ENCODE peak calls at places on chromosomes 5 and 9, in ten cellular contexts. I, Q, D, E, A, K, T, L, O and W are unnamed samples.

GRCh38 chr5:6556089-6556801 is 76.6 kb downstream of the NSUN2 start:
- DNase-seq in I (no peak), Q (no peak), D (no peak), E (no peak), A (no peak), K (peak; percentile 54), T (no peak), L (no peak), O (peak; percentile 57), W (no peak)

GRCh38 chr5:102629827-102630605 is 125.1 kb upstream of the PAM start:
- DNase-seq in I (no peak), Q (no peak), D (no peak), E (no peak), A (no peak), K (no peak), T (no peak), L (no peak), O (no peak), W (no peak)

GRCh38 chr9:133113928-133114351 is 7.1 kb downstream of the RALGDS start:
- DNase-seq in I (no peak), Q (no peak), D (peak; percentile 5), E (no peak), A (no peak), K (no peak), T (no peak), L (peak; percentile 40), O (no peak), W (no peak)

GRCh38 chr9:80507611-80508010 is 935.8 kb downstream of the TLE4 start:
- DNase-seq in I (no peak), Q (no peak), D (no peak), E (no peak), A (no peak), K (no peak), T (no peak), L (no peak), O (no peak), W (no peak)

GRCh38 chr9:91392435-91392834 is 30.7 kb upstream of the AUH start:
- DNase-seq in I (no peak), Q (no peak), D (no peak), E (no peak), A (no peak), K (no peak), T (no peak), L (no peak), O (no peak), W (no peak)

GRCh38 chr5:129120158-129120581 is 25.6 kb downstream of the ISOC1 start:
- DNase-seq in I (no peak), Q (no peak), D (no peak), E (peak; percentile 64), A (no peak), K (no peak), T (no peak), L (no peak), O (no peak), W (no peak)

GRCh38 chr9:127885508-127886281 is 8.2 kb upstream of the AK1 start:
- DNase-seq in I (no peak), Q (no peak), D (no peak), E (no peak), A (no peak), K (no peak), T (no peak), L (no peak), O (no peak), W (no peak)

GRCh38 chr9:37445832-37446231 is 19.4 kb downstream of the ZBTB5 start:
- DNase-seq in I (no peak), Q (no peak), D (no peak), E (no peak), A (no peak), K (no peak), T (no peak), L (no peak), O (no peak), W (no peak)

GRCh38 chr9:116959775-116960174 is 272.7 kb downstream of the TRIM32 start:
- DNase-seq in I (peak; percentile 42), Q (no peak), D (peak; percentile 18), E (no peak), A (no peak), K (peak; percentile 41), T (peak; percentile 6), L (peak; percentile 4), O (no peak), W (peak; percentile 45)

GRCh38 chr9:6771722-6772121 is 13.9 kb downstream of the KDM4C start:
- DNase-seq in I (no peak), Q (no peak), D (no peak), E (no peak), A (no peak), K (no peak), T (no peak), L (no peak), O (no peak), W (no peak)

GRCh38 chr9:134366223-134367031 is 40.2 kb downstream of the RXRA start:
- DNase-seq in I (no peak), Q (peak; percentile 63), D (peak; percentile 83), E (no peak), A (peak; percentile 88), K (peak; percentile 76), T (peak; percentile 88), L (no peak), O (peak; percentile 95), W (no peak)

GRCh38 chr9:12681620-12682019 is 11.6 kb upstream of the TYRP1 start:
- DNase-seq in I (no peak), Q (peak; percentile 36), D (peak; percentile 67), E (no peak), A (no peak), K (peak; percentile 81), T (no peak), L (no peak), O (no peak), W (no peak)

DNA sequence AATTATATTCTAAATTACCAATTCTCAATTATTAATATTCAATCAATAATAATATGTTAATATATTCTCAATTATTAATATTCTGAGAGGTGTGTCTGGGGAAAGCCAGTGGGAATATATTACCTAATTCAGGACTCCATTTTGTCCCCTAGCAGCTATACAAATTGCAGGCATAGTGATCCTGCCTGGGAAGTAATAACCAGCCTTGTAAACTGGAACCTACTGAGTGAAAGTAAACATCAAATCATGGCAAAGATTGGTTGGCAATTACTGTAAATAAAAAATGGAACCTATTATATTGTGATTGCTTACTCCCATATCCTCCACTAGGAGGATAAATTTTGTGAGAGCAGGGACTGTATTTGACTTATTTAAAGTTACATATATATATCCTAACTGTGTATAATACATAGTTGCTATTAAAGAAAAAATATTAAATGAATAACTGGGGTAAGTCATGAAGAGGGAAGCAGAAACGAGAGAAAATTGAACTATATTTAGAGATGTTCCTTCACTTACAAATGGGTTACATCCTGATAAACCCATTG is 150.5 kb upstream of the ELL2 start:
- DNase-seq in I (no peak), Q (no peak), D (no peak), E (no peak), A (no peak), K (no peak), T (no peak), L (no peak), O (no peak), W (no peak)
- TF ChIP-seq CTCF in I (no peak), Q (no peak), D (peak; percentile 10), E (no peak), A (no peak), K (no peak), T (no peak), L (no peak), O (no peak), W (no peak)

GRCh38 chr5:42636425-42636824 is 120.2 kb upstream of the CCDC152 start:
- DNase-seq in I (peak; percentile 21), Q (no peak), D (no peak), E (no peak), A (peak; percentile 25), K (no peak), T (no peak), L (no peak), O (no peak), W (no peak)
- TF ChIP-seq CTCF in I (no peak), Q (peak; percentile 19), D (no peak), E (no peak), A (peak; percentile 50), K (peak; percentile 33), T (peak; percentile 26), L (no peak), O (peak; percentile 27), W (peak; percentile 21)

DNA sequence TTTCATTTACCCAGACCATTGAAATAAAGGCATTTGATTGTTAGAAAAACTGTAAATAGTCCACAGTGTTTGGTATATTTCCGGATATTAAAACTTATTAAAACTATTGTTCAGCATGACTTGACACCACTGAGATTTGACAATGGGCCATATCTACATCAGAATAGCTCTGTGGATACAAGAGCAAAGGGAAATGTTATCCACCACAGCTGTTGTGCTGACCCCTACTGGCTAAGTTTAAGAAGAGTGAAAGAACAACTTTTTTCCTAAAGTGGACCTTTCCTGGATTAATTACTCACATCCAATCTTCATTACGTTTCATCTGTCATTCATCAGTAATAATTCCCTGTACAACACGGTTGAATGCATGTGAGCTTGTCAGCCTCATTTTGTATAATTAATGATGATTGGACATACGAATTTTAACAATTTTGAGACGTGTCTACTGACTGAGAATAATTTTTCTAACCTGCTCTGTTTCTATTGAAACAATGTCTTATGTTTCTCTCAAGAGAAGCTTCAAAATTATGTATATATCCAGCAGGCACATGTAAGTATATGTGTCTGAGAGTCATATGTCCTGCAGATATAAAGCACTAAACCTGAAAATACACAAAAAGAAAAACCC is 1952.5 kb downstream of the MAT2B start:
- DNase-seq in I (no peak), Q (no peak), D (peak; percentile 55), E (peak; percentile 27), A (peak; percentile 62), K (peak; percentile 46), T (no peak), L (no peak), O (no peak), W (no peak)
- TF ChIP-seq CTCF in I (no peak), Q (no peak), D (peak; percentile 54), E (peak; percentile 47), A (peak; percentile 61), K (peak; percentile 25), T (no peak), L (peak; percentile 37), O (peak; percentile 34), W (peak; percentile 65)

GRCh38 chr5:181054871-181055494 is 14.9 kb downstream of the BTNL9 start:
- DNase-seq in I (no peak), Q (no peak), D (no peak), E (no peak), A (no peak), K (no peak), T (no peak), L (no peak), O (no peak), W (no peak)

GRCh38 chr5:181053760-181054122 is 13.7 kb downstream of the BTNL9 start:
- DNase-seq in I (peak; percentile 39), Q (no peak), D (no peak), E (peak; percentile 38), A (no peak), K (no peak), T (no peak), L (no peak), O (peak; percentile 46), W (no peak)

GRCh38 chr5:181052526-181052927 is 12.5 kb downstream of the BTNL9 start:
- DNase-seq in I (peak; percentile 47), Q (no peak), D (no peak), E (peak; percentile 65), A (peak; percentile 23), K (peak; percentile 6), T (no peak), L (peak; percentile 37), O (peak; percentile 51), W (peak; percentile 69)

GRCh38 chr5:181052928-181053759 is 13.1 kb downstream of the BTNL9 start:
- DNase-seq in I (peak; percentile 50), Q (no peak), D (no peak), E (peak; percentile 23), A (peak; percentile 8), K (no peak), T (no peak), L (no peak), O (peak; percentile 30), W (peak; percentile 67)

GRCh38 chr5:181054138-181054537 is 14.1 kb downstream of the BTNL9 start:
- DNase-seq in I (no peak), Q (no peak), D (no peak), E (no peak), A (no peak), K (no peak), T (no peak), L (no peak), O (no peak), W (no peak)
- TF ChIP-seq CTCF in I (no peak), Q (no peak), D (no peak), E (no peak), A (no peak), K (no peak), T (no peak), L (no peak), O (no peak), W (no peak)